ENCODE peak calls at places on chromosomes 6 and 20, in five cellular contexts. G is pancreas, U is spleen, M is heart left ventricle, A is uterus. P is an unnamed sample.

GRCh38 chr6:71123051-71123450 is 165.6 kb upstream of the OGFRL1 start:
- DNase-seq in G (no peak), U (no peak), M (no peak), A (no peak), P (no peak)

GRCh38 chr6:9611016-9611415 is 803.9 kb downstream of the TFAP2A start:
- DNase-seq in G (no peak), U (no peak), M (no peak), A (no peak), P (no peak)

GRCh38 chr6:57313711-57314471 is 3.5 kb upstream of the PRIM2 start:
- DNase-seq in G (no peak), U (no peak), M (no peak), A (peak), P (no peak)

GRCh38 chr6:32355018-32355417 is 16.7 kb downstream of the TSBP1 start:
- DNase-seq in G (no peak), U (no peak), M (no peak), A (no peak), P (no peak)

GRCh38 chr6:115982453-115982852 is 78.2 kb downstream of the FRK start:
- DNase-seq in G (no peak), U (no peak), M (no peak), A (no peak), P (no peak)

GRCh38 chr6:158502593-158502950 is 57.3 kb upstream of the TMEM181 start:
- DNase-seq in G (no peak), U (no peak), M (no peak), A (no peak), P (no peak)

GRCh38 chr20:10715035-10715434 is 41.2 kb upstream of the JAG1 start:
- DNase-seq in G (no peak), U (no peak), M (no peak), A (no peak), P (no peak)

GRCh38 chr6:41638002-41638800 is at the start of gene MDFI:
- DNase-seq in G (no peak), U (peak), M (peak), A (no peak), P (no peak)

GRCh38 chr6:168865-169455 is 123.3 kb upstream of the DUSP22 start:
- DNase-seq in G (no peak), U (no peak), M (no peak), A (no peak), P (no peak)

GRCh38 chr20:63657260-63657936 is 714 bp upstream of the RTEL1 start:
- DNase-seq in G (no peak), U (peak), M (no peak), A (no peak), P (no peak)

GRCh38 chr6:170269151-170269872 is 21.6 kb downstream of the DLL1 start:
- DNase-seq in G (peak), U (no peak), M (no peak), A (no peak), P (no peak)

GRCh38 chr6:150183966-150184365 is 41.1 kb downstream of the PPP1R14C start:
- DNase-seq in G (no peak), U (no peak), M (no peak), A (no peak), P (no peak)

GRCh38 chr6:150186129-150186898 is 43.5 kb downstream of the PPP1R14C start:
- DNase-seq in G (no peak), U (no peak), M (no peak), A (no peak), P (no peak)

GRCh38 chr6:150183105-150183504 is 40.3 kb downstream of the PPP1R14C start:
- DNase-seq in G (no peak), U (no peak), M (no peak), A (no peak), P (no peak)

GRCh38 chr6:150185697-150186096 is 42.9 kb downstream of the PPP1R14C start:
- DNase-seq in G (no peak), U (no peak), M (no peak), A (no peak), P (no peak)

GRCh38 chr6:150184850-150185480 is 42.1 kb downstream of the PPP1R14C start:
- DNase-seq in G (no peak), U (no peak), M (no peak), A (no peak), P (no peak)
- H3K27ac ChIP-seq in G (no peak), U (no peak), M (no peak), A (no peak), P (no peak)

GRCh38 chr6:82033631-82034211 is 213.8 kb downstream of the IBTK start:
- DNase-seq in G (no peak), U (no peak), M (peak), A (peak), P (peak)
- H3K27ac ChIP-seq in G (no peak), U (no peak), M (peak), A (peak), P (peak)

GRCh38 chr20:19885576-19885956 is 127.5 kb downstream of the RIN2 start:
- DNase-seq in G (no peak), U (no peak), M (no peak), A (no peak), P (no peak)
- H3K27ac ChIP-seq in G (peak), U (peak), M (peak), A (peak), P (peak)

DNA sequence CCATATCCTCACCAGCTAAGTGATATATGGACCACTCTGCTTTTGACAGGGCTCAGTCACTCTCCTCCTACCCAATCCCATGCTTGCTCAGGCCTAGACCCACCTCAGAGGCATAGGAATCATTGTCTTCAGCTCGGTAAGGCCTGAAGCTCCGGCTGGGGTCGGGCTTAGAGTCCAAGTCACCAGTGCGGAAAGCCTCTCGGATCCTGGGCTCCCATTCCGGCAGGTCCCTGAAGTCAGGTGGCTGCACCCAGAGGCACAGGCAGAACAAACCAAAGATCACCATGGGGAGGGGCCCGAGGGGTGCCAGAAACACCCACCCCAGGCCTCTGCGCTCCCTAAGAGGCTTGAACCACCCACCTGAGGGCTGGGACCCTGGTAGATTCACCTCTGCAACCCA is 39.0 kb upstream of the DSN1 start:
- DNase-seq in G (no peak), U (no peak), M (no peak), A (no peak), P (no peak)
- H3K27ac ChIP-seq in G (no peak), U (no peak), M (no peak), A (no peak), P (no peak)